ENCODE peak calls at places on chromosomes 1 and 21, in seven cellular contexts. P is BE2C, H is astrocyte, R is astrocyte of the cerebellum, Y is activated B cell treated with CpG ODN at 0.5 μM for 24 hours, W is hepatocyte, U is body of pancreas. T is an unnamed sample.
A peak's percentile ranks its signal among the peaks of the same experiment; 100 is the strongest.

GRCh38 chr1:191699343-191699742 is 458.9 kb upstream of the RGS18 start:
- DNase-seq in P (no peak), H (no peak), R (no peak), Y (no peak), W (no peak), U (no peak), T (no peak)

GRCh38 chr1:6703016-6703415 is 1.4 kb upstream of the DNAJC11 start:
- DNase-seq in P (no peak), H (no peak), R (no peak), Y (no peak), W (no peak), U (no peak), T (no peak)

GRCh38 chr1:229023651-229024295 is 247.1 kb upstream of the RAB4A start:
- DNase-seq in P (no peak), H (no peak), R (no peak), Y (no peak), W (no peak), U (no peak), T (no peak)

GRCh38 chr1:36122463-36123025 is 2.5 kb downstream of the COL8A2 start:
- DNase-seq in P (no peak), H (no peak), R (no peak), Y (no peak), W (no peak), U (no peak), T (no peak)

GRCh38 chr1:241548008-241548407 is 15.8 kb downstream of the KMO start:
- DNase-seq in P (no peak), H (no peak), R (no peak), Y (no peak), W (no peak), U (no peak), T (no peak)

GRCh38 chr1:227893696-227894305 is 53.9 kb downstream of the WNT9A start:
- DNase-seq in P (peak; percentile 3), H (no peak), R (no peak), Y (peak; percentile 7), W (no peak), U (no peak), T (peak; percentile 10)

GRCh38 chr1:161816201-161816600 is 50.1 kb downstream of the ATF6 start:
- DNase-seq in P (peak; percentile 11), H (peak; percentile 49), R (peak; percentile 18), Y (no peak), W (no peak), U (no peak), T (no peak)

GRCh38 chr1:31335007-31335406 is 37.9 kb downstream of the FABP3 start:
- DNase-seq in P (no peak), H (peak; percentile 8), R (peak; percentile 19), Y (no peak), W (peak; percentile 44), U (no peak), T (no peak)

GRCh38 chr1:4513326-4514114 is 140.9 kb upstream of the AJAP1 start:
- DNase-seq in P (no peak), H (no peak), R (no peak), Y (no peak), W (no peak), U (no peak), T (no peak)

GRCh38 chr21:18722193-18722592 is 318.6 kb upstream of the TMPRSS15 start:
- DNase-seq in P (no peak), H (no peak), R (no peak), Y (no peak), W (no peak), U (no peak), T (no peak)

DNA sequence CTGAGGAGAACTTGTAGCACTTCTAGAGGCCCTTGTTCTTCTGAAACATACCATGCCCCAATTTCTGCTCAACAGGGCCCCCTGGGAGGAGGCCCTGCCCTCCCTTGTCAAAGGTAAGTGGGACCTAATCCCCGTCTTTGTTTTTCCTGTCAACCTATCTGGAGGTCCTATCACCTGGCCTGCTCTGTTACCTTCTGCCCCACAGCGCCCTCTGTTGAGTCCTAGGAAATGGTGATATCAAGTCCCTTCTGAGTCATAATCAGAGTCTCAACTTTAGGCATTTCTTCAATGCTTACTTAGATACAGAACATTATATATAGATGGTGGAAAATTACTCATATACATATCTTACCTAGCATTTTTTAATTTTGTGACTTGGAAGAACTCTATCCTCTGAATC is 28.2 kb upstream of the FCRL4 start:
- DNase-seq in P (no peak), H (no peak), R (no peak), Y (peak; percentile 36), W (peak; percentile 38), U (no peak), T (no peak)
- TF ChIP-seq CTCF in P (peak; percentile 32), H (no peak), R (no peak), Y (peak; percentile 47), W (peak; percentile 14), U (no peak), T (no peak)

GRCh38 chr1:92192246-92192645 is 25.5 kb upstream of the C1orf146 start:
- DNase-seq in P (no peak), H (no peak), R (no peak), Y (no peak), W (no peak), U (no peak), T (no peak)
- TF ChIP-seq CTCF in P (no peak), H (no peak), R (no peak), Y (no peak), W (no peak), U (no peak), T (no peak)

GRCh38 chr1:202561726-202562442 is 148.4 kb downstream of the SYT2 start:
- DNase-seq in P (no peak), H (no peak), R (no peak), Y (no peak), W (no peak), U (no peak), T (no peak)
- TF ChIP-seq CTCF in P (peak; percentile 48), H (peak; percentile 6), R (peak; percentile 24), Y (no peak), W (peak; percentile 7), U (no peak), T (no peak)

DNA sequence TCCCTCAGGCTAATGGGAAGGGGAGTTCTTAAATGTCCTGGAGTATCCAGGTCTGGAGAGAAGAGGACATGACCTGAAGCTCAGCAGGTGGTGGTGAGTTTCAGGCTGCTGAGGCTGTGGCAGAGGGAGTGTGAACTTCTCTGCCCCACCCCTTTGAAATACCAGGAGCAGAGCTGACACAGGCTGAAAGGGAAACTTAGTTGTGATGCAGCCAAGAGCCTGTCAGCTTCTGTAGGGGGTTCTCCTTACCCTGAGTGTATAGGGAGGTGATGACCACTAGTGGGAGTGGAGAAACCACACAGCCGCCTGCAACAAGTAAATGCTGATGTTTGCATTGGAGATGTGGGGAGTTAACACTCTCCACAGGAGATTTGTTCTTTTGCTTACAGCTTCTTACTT is 152.3 kb downstream of the FCRL5 start:
- DNase-seq in P (no peak), H (no peak), R (no peak), Y (no peak), W (peak; percentile 41), U (no peak), T (no peak)
- TF ChIP-seq CTCF in P (no peak), H (no peak), R (peak; percentile 6), Y (no peak), W (no peak), U (no peak), T (no peak)

GRCh38 chr1:55378582-55378981 is 163.4 kb upstream of the USP24 start:
- DNase-seq in P (peak; percentile 12), H (peak; percentile 47), R (peak; percentile 44), Y (no peak), W (peak; percentile 73), U (peak; percentile 64), T (no peak)
- TF ChIP-seq CTCF in P (peak; percentile 29), H (peak; percentile 61), R (peak; percentile 75), Y (no peak), W (peak; percentile 72), U (peak; percentile 21), T (no peak)

GRCh38 chr1:111813440-111814304 is 58.0 kb downstream of the DDX20 start:
- DNase-seq in P (peak; percentile 23), H (no peak), R (no peak), Y (no peak), W (no peak), U (no peak), T (no peak)
- TF ChIP-seq CTCF in P (peak; percentile 32), H (no peak), R (no peak), Y (no peak), W (no peak), U (no peak), T (no peak)

GRCh38 chr1:213569816-213570150 is 418.0 kb upstream of the PROX1 start:
- DNase-seq in P (no peak), H (no peak), R (no peak), Y (no peak), W (no peak), U (no peak), T (no peak)

GRCh38 chr1:213561870-213562269 is 425.9 kb upstream of the PROX1 start:
- DNase-seq in P (no peak), H (no peak), R (no peak), Y (no peak), W (no peak), U (no peak), T (no peak)

GRCh38 chr1:213568929-213569815 is 418.6 kb upstream of the PROX1 start:
- DNase-seq in P (no peak), H (no peak), R (no peak), Y (no peak), W (no peak), U (no peak), T (no peak)

GRCh38 chr1:213560226-213560625 is 427.5 kb upstream of the PROX1 start:
- DNase-seq in P (no peak), H (no peak), R (no peak), Y (no peak), W (no peak), U (no peak), T (no peak)

GRCh38 chr1:213564215-213564659 is 423.5 kb upstream of the PROX1 start:
- DNase-seq in P (peak; percentile 47), H (no peak), R (no peak), Y (no peak), W (peak; percentile 44), U (peak; percentile 37), T (no peak)
- TF ChIP-seq CTCF in P (peak; percentile 95), H (no peak), R (peak; percentile 5), Y (no peak), W (peak; percentile 45), U (peak; percentile 53), T (no peak)

GRCh38 chr1:185317886-185318310 is 855 bp upstream of the IVNS1ABP start:
- DNase-seq in P (no peak), H (no peak), R (no peak), Y (no peak), W (peak; percentile 56), U (peak; percentile 40), T (no peak)
- TF ChIP-seq CTCF in P (no peak), H (no peak), R (no peak), Y (no peak), W (no peak), U (no peak), T (no peak)

DNA sequence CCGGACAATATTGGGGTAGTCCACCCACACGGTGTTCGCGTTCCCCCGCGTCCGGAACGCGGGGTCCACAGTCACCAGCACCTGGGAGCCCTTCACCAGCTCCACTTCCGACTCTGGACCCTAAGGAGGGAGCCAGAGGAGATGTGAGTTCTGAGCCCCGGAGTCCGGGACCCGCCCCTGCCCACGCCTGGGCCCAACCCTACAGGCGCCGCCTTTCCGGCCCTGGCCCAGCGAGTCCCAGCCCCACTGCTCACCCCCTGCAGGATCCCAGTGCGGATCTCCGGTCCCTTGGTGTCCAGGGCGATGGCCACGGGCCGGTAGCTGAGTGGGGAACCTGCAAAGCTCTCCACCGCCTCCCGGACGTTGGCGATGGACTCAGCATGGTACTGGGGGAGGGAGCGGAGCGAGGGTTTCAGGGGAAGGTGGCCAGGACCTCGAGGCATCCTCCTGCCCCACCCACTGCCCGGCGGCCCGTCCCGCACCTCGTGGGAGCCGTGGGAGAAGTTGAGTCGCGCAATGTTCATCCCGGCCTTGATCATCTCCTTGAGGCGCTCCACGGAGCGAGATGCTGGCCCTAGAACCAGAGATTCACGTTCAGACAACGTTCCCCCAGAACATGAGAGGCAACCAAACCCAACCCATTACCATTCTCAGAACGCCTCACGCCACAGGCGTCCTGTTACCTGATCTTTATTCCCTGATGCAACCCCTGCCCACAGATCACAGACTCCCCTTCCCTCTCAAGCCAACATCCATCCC is 5.9 kb downstream of the PKLR start:
- DNase-seq in P (no peak), H (no peak), R (no peak), Y (no peak), W (no peak), U (no peak), T (no peak)
- TF ChIP-seq CTCF in P (no peak), H (no peak), R (no peak), Y (no peak), W (no peak), U (no peak), T (no peak)

T was measured in omental fat pad.